ENCODE peak calls at places on chromosomes 16 and 17, in four cellular contexts. G is fibroblast of mammary gland, S is fibroblast of pulmonary artery, I is natural killer cell. K is an unnamed sample.

GRCh38 chr16:77213542-77214108 is 14.4 kb downstream of the SYCE1L start:
- DNase-seq in G (peak), S (peak), I (no peak), K (no peak)

GRCh38 chr16:82034981-82035612 is at the start of gene HSD17B2:
- DNase-seq in G (no peak), S (no peak), I (no peak), K (no peak)

GRCh38 chr16:75760018-75760519 is 33.8 kb upstream of the CPHXL start:
- DNase-seq in G (no peak), S (no peak), I (no peak), K (no peak)

GRCh38 chr17:81036128-81036891 is 1.4 kb downstream of the BAIAP2 start:
- DNase-seq in G (peak), S (no peak), I (no peak), K (no peak)

GRCh38 chr17:42155614-42156045 is 841 bp upstream of the RAB5C start:
- DNase-seq in G (no peak), S (no peak), I (no peak), K (no peak)

GRCh38 chr17:47188266-47188665 is 829 bp downstream of the CDC27 start:
- DNase-seq in G (peak), S (peak), I (no peak), K (no peak)

GRCh38 chr17:83194761-83195329 is 115.4 kb downstream of the METRNL start:
- DNase-seq in G (peak), S (no peak), I (peak), K (no peak)

GRCh38 chr17:8925808-8926207 is 39.7 kb downstream of the PIK3R5 start:
- DNase-seq in G (no peak), S (no peak), I (peak), K (no peak)

GRCh38 chr17:63916566-63917185 is 2.0 kb downstream of the GH1 start:
- DNase-seq in G (no peak), S (no peak), I (no peak), K (no peak)

GRCh38 chr16:64391009-64391663 is 730.7 kb downstream of the CDH11 start:
- DNase-seq in G (peak), S (peak), I (no peak), K (no peak)

GRCh38 chr17:77681820-77682219 is 276.7 kb upstream of the TNRC6C start:
- DNase-seq in G (peak), S (peak), I (no peak), K (no peak)

GRCh38 chr17:61400058-61400785 is 579 bp downstream of the TBX2 start:
- DNase-seq in G (no peak), S (peak), I (no peak), K (no peak)

GRCh38 chr17:29133146-29133713 is 47.0 kb downstream of the MYO18A start:
- DNase-seq in G (peak), S (peak), I (no peak), K (no peak)

GRCh38 chr16:65044861-65045260 is 77.0 kb downstream of the CDH11 start:
- DNase-seq in G (peak), S (peak), I (no peak), K (no peak)

GRCh38 chr17:80445152-80446110 is 30.5 kb downstream of the ENDOV start:
- DNase-seq in G (no peak), S (no peak), I (no peak), K (no peak)

GRCh38 chr17:8894673-8895578 is 27.5 kb upstream of the PIK3R6 start:
- DNase-seq in G (peak), S (peak), I (no peak), K (no peak)

GRCh38 chr17:57911834-57912673 is 43.2 kb downstream of the CUEDC1 start:
- DNase-seq in G (peak), S (peak), I (no peak), K (no peak)

GRCh38 chr17:48725005-48725293 is 2.0 kb downstream of the PRAC2 start:
- DNase-seq in G (no peak), S (no peak), I (no peak), K (no peak)

GRCh38 chr16:88864099-88864498 is 2.4 kb downstream of the PABPN1L start:
- DNase-seq in G (no peak), S (no peak), I (no peak), K (no peak)

GRCh38 chr17:39635614-39636176 is 1.2 kb upstream of the STARD3 start:
- DNase-seq in G (no peak), S (no peak), I (no peak), K (no peak)

GRCh38 chr17:72386619-72387237 is 265.9 kb downstream of the SOX9 start:
- DNase-seq in G (peak), S (no peak), I (no peak), K (no peak)

GRCh38 chr16:71927383-71927782 is 32.1 kb downstream of the IST1 start:
- DNase-seq in G (peak), S (peak), I (no peak), K (no peak)

GRCh38 chr17:65538679-65539529 is 22.5 kb downstream of the AXIN2 start:
- DNase-seq in G (no peak), S (no peak), I (no peak), K (no peak)

GRCh38 chr16:14351647-14352046 is 278.4 kb downstream of the PARN start:
- DNase-seq in G (no peak), S (no peak), I (no peak), K (no peak)

GRCh38 chr17:7405413-7405881 is 1.6 kb upstream of the TMEM256 start:
- DNase-seq in G (no peak), S (no peak), I (no peak), K (no peak)

GRCh38 chr16:77758046-77758445 is 30.3 kb upstream of the VAT1L start:
- DNase-seq in G (no peak), S (no peak), I (no peak), K (no peak)

GRCh38 chr17:64186171-64187092 is 56.5 kb upstream of the ERN1 start:
- DNase-seq in G (peak), S (no peak), I (no peak), K (no peak)

GRCh38 chr17:36590082-36590481 is 1.6 kb upstream of the DHRS11 start:
- DNase-seq in G (peak), S (peak), I (no peak), K (no peak)

GRCh38 chr17:49193513-49194296 is 16.7 kb downstream of the GNGT2 start:
- DNase-seq in G (peak), S (peak), I (no peak), K (no peak)

GRCh38 chr17:68048996-68049395 is 13.5 kb downstream of the KPNA2 start:
- DNase-seq in G (no peak), S (no peak), I (no peak), K (no peak)

GRCh38 chr17:82616021-82616703 is 32.1 kb downstream of the WDR45B start:
- DNase-seq in G (no peak), S (no peak), I (no peak), K (no peak)

GRCh38 chr17:65155622-65156021 is 18.5 kb downstream of the RGS9 start:
- DNase-seq in G (no peak), S (no peak), I (no peak), K (no peak)

GRCh38 chr16:31876955-31877828 is 3.6 kb downstream of the ZNF267 start:
- DNase-seq in G (peak), S (peak), I (no peak), K (no peak)

GRCh38 chr17:72501404-72502110 is 380.7 kb downstream of the SOX9 start:
- DNase-seq in G (no peak), S (no peak), I (no peak), K (no peak)

GRCh38 chr17:39653662-39654331 is 11.4 kb upstream of the TCAP start:
- DNase-seq in G (peak), S (peak), I (peak), K (no peak)

GRCh38 chr16:4660454-4661007 is 32.8 kb upstream of the NUDT16L1 start:
- DNase-seq in G (peak), S (peak), I (peak), K (no peak)

GRCh38 chr17:71709974-71710373 is 410.8 kb upstream of the SOX9 start:
- DNase-seq in G (no peak), S (no peak), I (no peak), K (no peak)

GRCh38 chr17:28684963-28685362 is 23.0 kb downstream of the SUPT6H start:
- DNase-seq in G (peak), S (peak), I (no peak), K (no peak)

GRCh38 chr17:16820161-16820877 is 130.3 kb downstream of the CCDC144A start:
- DNase-seq in G (no peak), S (no peak), I (no peak), K (peak)

GRCh38 chr16:74999208-74999682 is 421 bp downstream of the ZNRF1 start:
- DNase-seq in G (no peak), S (no peak), I (peak), K (no peak)

DNA sequence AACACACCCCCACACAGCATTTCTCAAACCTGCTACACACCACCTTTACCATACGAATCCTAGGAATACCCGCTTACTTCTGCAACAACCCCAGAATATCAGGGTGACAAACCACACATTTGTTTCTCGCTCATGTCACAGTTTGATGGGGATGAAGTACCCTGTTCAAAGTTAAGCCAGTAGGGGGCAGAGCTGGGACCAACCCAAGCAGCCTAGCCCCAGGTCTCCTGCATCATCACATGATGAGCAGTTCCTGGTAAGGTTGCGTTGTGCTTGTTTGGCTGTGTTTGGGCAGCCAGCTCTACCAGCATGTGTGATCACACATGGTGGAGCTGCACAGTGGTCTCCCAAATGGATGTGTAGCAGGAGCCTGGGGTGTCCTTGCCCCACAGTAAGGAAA is 103.6 kb upstream of the C16orf82 start:
- DNase-seq in G (peak), S (peak), I (no peak), K (no peak)
- TF ChIP-seq CTCF in G (peak), S (peak), I (no peak), K (peak)

GRCh38 chr16:86819523-86819887 is 241.2 kb downstream of the FOXL1 start:
- DNase-seq in G (no peak), S (no peak), I (no peak), K (no peak)
- TF ChIP-seq CTCF in G (peak), S (peak), I (no peak), K (peak)

DNA sequence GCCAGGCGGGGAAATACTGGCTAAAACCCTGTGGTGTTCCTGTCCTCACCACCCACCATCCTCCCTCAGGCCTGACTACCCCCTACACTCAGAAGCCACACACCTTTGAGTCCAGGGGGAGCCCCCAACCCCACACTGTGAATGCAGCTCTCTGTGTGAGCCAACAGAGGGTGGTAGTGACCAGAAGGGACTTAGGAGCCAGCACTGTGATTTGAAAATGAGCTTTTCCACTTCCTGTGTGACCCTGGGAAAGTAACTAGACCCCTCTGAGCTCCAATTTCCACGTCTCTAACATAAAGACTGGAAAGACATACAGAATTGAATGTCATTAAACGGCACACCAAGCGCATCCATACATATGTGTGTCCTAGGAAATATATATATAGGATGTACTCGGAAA is 58.7 kb downstream of the SDK2 start:
- DNase-seq in G (no peak), S (no peak), I (no peak), K (no peak)
- TF ChIP-seq CTCF in G (peak), S (no peak), I (no peak), K (peak)

DNA sequence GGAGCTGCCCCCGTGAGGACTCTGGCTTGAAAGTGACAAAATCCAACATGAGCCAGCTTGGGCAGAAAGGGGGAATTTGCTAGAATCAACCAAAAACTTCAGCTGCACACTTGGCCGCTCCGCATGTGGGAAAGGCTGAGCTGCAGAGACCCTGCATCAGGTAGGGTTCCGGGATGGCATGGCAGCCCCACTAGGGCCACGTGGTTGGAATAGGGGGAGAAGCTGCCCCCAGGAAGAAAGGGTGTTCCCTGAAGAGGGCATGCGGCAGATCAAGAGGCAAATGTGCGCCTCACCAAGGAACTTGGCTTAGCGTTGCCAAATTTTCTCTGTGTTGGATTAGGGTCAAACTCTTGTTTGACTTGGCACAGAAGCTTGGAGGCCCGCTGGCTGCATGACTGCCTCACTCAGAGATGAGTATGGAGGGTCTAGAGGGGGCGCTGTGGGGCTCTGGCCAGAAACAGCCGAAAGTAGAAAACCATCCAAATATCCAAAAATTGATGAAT is 29.2 kb upstream of the WFIKKN2 start:
- DNase-seq in G (peak), S (peak), I (no peak), K (no peak)
- TF ChIP-seq CTCF in G (peak), S (no peak), I (no peak), K (peak)

GRCh38 chr16:68367034-68367433 is 56.2 kb downstream of the PRMT7 start:
- DNase-seq in G (peak), S (peak), I (no peak), K (no peak)
- TF ChIP-seq CTCF in G (peak), S (peak), I (peak), K (peak)

GRCh38 chr16:69532761-69533459 is 32.9 kb upstream of the NFAT5 start:
- DNase-seq in G (no peak), S (no peak), I (no peak), K (no peak)
- TF ChIP-seq CTCF in G (no peak), S (no peak), I (no peak), K (peak)